ENCODE peak calls at places on chromosomes 12 and 14, in five cellular contexts. R is HepG2, S is suprapubic skin, Y is fibroblast of lung, G is astrocyte of the cerebellum. I is an unnamed sample.

GRCh38 chr14:80468331-80469122 is 257.2 kb upstream of the DIO2 start:
- DNase-seq in S (no peak), R (peak), Y (no peak), G (peak), I (no peak)

GRCh38 chr12:70645494-70646317 is 8.5 kb upstream of the PTPRB start:
- DNase-seq in R (peak), S (peak), G (peak), Y (peak), I (peak)

GRCh38 chr12:4279120-4279690 is 5.6 kb downstream of the CCND2 start:
- DNase-seq in Y (no peak), S (no peak), R (no peak), G (no peak), I (no peak)

GRCh38 chr14:25049559-25050493 is at the start of gene STXBP6:
- DNase-seq in G (no peak), R (peak), Y (peak), S (peak), I (peak)

GRCh38 chr12:116594325-116595038 is 35.3 kb downstream of the MAP1LC3B2 start:
- DNase-seq in R (no peak), S (no peak), G (no peak), Y (no peak), I (no peak)

GRCh38 chr12:40310201-40310600 is 85.4 kb downstream of the LRRK2 start:
- DNase-seq in R (peak), G (no peak), Y (no peak), S (no peak), I (no peak)

GRCh38 chr12:32918890-32919791 is 22.6 kb upstream of the PKP2 start:
- DNase-seq in R (peak), S (no peak), G (peak), Y (peak), I (peak)

GRCh38 chr14:76541594-76542219 is 165.8 kb downstream of the ESRRB start:
- DNase-seq in S (no peak), G (no peak), Y (no peak), R (no peak), I (no peak)

GRCh38 chr14:69696633-69697557 is 70.0 kb upstream of the SRSF5 start:
- DNase-seq in Y (peak), R (no peak), G (no peak), S (no peak), I (no peak)

GRCh38 chr12:104263580-104264358 is 39.8 kb upstream of the EID3 start:
- DNase-seq in G (no peak), S (no peak), R (no peak), Y (peak), I (peak)

GRCh38 chr12:122997343-122998250 is 17.1 kb downstream of the ARL6IP4 start:
- DNase-seq in R (no peak), S (no peak), G (no peak), Y (no peak), I (no peak)

GRCh38 chr14:32255855-32256254 is 52.8 kb upstream of the RNU6-8 start:
- DNase-seq in Y (no peak), R (no peak), G (no peak), S (no peak), I (no peak)

GRCh38 chr12:125786143-125786542 is 720.9 kb downstream of the AACS start:
- DNase-seq in R (no peak), Y (peak), S (no peak), G (no peak), I (no peak)

GRCh38 chr14:89853976-89854693 is 100.4 kb downstream of the EFCAB11 start:
- DNase-seq in S (no peak), Y (peak), G (no peak), R (no peak), I (no peak)
- H3K4me3 ChIP-seq in S (no peak), Y (no peak), G (no peak), R (no peak), I (no peak)

DNA sequence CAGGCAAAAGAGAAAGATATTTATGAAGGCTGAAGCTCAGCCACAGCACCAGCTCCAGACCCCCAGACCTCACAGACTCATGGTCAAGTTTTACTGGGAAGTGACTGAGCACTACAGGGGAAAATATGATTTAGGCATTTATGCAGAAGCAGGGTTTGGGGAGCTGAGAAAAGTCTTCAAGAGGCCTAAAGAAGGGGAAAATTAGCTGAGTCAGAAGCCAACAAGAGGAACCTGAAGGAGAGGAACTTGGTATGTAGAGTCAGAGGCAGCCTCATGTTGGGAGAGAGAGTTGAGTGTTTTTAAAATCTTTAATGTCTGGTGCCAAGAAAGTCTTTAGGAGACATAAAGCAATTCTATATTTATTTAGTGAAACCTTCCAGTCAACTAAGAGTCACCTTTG is 63.0 kb downstream of the FOS start:
- DNase-seq in S (no peak), G (no peak), R (no peak), Y (no peak), I (no peak)
- H3K4me3 ChIP-seq in S (no peak), G (no peak), R (no peak), Y (no peak), I (no peak)

GRCh38 chr12:6644903-6645302 is 2.3 kb downstream of the ACRBP start:
- DNase-seq in S (no peak), R (no peak), G (no peak), Y (no peak), I (no peak)
- H3K4me3 ChIP-seq in S (no peak), R (no peak), G (no peak), Y (no peak), I (no peak)

DNA sequence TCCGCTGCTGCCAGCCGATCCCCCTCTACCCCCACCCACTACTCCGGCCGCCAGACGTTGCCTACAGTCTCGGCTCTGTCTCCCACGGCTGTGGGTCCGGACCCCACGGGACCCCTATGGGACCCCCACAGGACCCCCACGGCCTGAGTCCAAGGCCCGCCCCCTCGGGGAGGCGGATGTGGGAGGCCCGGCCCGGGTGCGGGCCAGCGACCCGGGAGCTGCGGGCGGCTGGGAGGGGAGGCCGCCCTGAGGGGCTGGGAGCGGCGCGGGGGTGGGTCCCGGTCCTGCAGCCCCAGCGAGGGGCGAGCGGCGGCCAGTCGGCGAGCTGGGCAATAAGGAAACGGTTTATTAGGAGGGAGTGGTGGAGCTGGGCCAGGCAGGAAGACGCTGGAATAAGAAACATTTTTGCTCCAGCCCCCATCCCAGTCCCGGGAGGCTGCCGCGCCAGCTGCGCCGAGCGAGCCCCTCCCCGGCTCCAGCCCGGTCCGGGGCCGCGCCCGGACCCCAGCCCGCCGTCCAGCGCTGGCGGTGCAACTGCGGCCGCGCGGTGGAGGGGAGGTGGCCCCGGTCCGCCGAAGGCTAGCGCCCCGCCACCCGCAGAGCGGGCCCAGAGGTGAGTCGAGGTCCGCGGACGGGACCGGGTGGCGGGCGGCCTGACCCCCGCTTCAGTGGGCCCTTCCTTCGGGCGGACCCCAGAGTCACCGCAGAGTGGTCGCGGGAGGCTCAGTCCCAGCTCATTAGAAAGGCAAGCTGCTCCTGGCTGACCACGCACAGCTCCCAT is at the start of gene ACVRL1:
- DNase-seq in Y (no peak), S (peak), G (no peak), R (no peak), I (no peak)
- H3K4me3 ChIP-seq in Y (peak), S (peak), G (peak), R (no peak), I (no peak)

GRCh38 chr12:93938921-93939320 is 209.5 kb upstream of the PLXNC1 start:
- DNase-seq in S (no peak), G (no peak), R (no peak), Y (no peak), I (no peak)

GRCh38 chr12:93938317-93938716 is 210.1 kb upstream of the PLXNC1 start:
- DNase-seq in Y (no peak), G (no peak), S (no peak), R (no peak), I (no peak)

GRCh38 chr12:93943766-93944165 is 204.6 kb upstream of the PLXNC1 start:
- DNase-seq in Y (peak), S (peak), G (no peak), R (no peak), I (peak)

GRCh38 chr12:93939641-93940040 is 208.7 kb upstream of the PLXNC1 start:
- DNase-seq in G (no peak), S (no peak), R (no peak), Y (no peak), I (no peak)

DNA sequence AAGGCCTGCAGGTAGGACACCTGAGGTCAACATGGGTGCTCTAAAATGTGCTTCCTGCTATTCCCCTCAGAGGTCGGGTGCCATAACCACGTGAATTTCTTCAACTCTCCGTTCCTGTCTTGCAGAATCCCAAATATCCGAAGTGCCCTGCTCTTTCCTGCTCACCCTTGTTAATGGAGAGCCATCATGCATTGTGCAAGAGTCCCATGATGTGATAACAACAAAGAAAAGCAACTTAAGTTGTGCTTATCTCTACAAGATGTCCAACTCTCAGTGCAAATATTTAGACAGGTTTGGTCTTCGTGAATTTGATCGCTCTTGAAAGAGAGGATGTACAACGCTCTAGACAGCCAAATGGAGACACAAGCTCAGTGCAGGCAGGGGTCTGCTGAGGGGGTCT is 210.6 kb upstream of the PLXNC1 start:
- DNase-seq in R (no peak), Y (no peak), S (no peak), G (no peak), I (no peak)
- H3K4me3 ChIP-seq in R (no peak), Y (no peak), S (no peak), G (no peak), I (no peak)

GRCh38 chr12:2772370-2772769 is 22.4 kb upstream of the FKBP4 start:
- DNase-seq in G (no peak), Y (no peak), R (no peak), S (no peak), I (no peak)
- H3K4me3 ChIP-seq in G (no peak), Y (no peak), R (no peak), S (no peak), I (no peak)

GRCh38 chr14:45104571-45104970 is 20.7 kb downstream of the PRPF39 start:
- DNase-seq in G (no peak), S (no peak), Y (no peak), R (no peak), I (no peak)
- H3K4me3 ChIP-seq in G (no peak), S (no peak), Y (no peak), R (no peak), I (no peak)

GRCh38 chr14:35687335-35687939 is 121.7 kb downstream of the RALGAPA1 start:
- DNase-seq in Y (peak), S (no peak), R (peak), G (peak), I (peak)

GRCh38 chr14:35688427-35688826 is 120.7 kb downstream of the RALGAPA1 start:
- DNase-seq in G (no peak), S (no peak), R (no peak), Y (no peak), I (no peak)

GRCh38 chr14:35678403-35679028 is 130.6 kb downstream of the RALGAPA1 start:
- DNase-seq in S (no peak), Y (no peak), G (no peak), R (no peak), I (no peak)

DNA sequence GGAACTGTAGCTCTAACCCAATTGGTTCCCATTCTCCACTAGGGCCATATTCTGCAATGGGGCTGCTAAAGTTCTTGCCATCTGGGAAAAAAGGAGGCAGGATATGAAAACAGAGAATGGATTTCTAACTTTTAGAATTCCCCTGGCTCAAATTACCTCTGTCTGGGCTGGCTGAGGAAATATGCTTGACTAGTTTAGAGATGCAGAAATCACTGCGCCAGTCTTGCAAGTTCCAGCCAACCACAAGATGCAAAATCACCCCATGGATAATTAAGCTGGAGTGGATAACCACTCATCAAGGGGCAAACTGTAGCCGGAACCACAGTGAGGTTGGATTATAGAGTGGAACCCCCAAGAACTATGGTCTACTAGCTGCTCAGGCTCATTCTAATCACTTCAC is 126.3 kb downstream of the RALGAPA1 start:
- DNase-seq in R (no peak), Y (peak), G (no peak), S (no peak), I (no peak)
- H3K4me3 ChIP-seq in R (no peak), Y (no peak), G (no peak), S (no peak), I (no peak)